ENCODE peak calls at places on chromosome 22, in five cellular contexts. T is stimulated activated naive CD8-positive, alpha-beta T cell treated with anti-CD3 and anti-CD28 coated beads, Interleukin-15, amount 100 ng/mL, for 72 hours; R is stromal cell of bone marrow; H is colonic mucosa; L is stimulated activated CD4-positive, alpha-beta T cell treated with anti-CD3 and anti-CD28 coated beads, Interleukin-15, amount 100 ng/mL, for 24 hours. X is an unnamed sample.

GRCh38 chr22:35103756-35104155 is 37.8 kb downstream of the ISX start:
- DNase-seq in T (no peak), R (no peak), H (peak), L (no peak), X (no peak)

GRCh38 chr22:36578619-36579018 is 49.7 kb upstream of the EIF3D start:
- DNase-seq in T (no peak), R (no peak), H (no peak), L (no peak), X (no peak)

GRCh38 chr22:49599691-49600451 is 227.8 kb downstream of the BRD1 start:
- DNase-seq in T (no peak), R (no peak), H (no peak), L (no peak), X (no peak)

GRCh38 chr22:45511847-45512261 is 9.2 kb downstream of the FBLN1 start:
- DNase-seq in T (no peak), R (peak), H (peak), L (no peak), X (no peak)

GRCh38 chr22:22075382-22076163 is 93.0 kb upstream of the TOP3B start:
- DNase-seq in T (no peak), R (no peak), H (no peak), L (no peak), X (no peak)

GRCh38 chr22:43895986-43896645 is 4.3 kb upstream of the PNPLA5 start:
- DNase-seq in T (no peak), R (no peak), H (no peak), L (no peak), X (no peak)

GRCh38 chr22:39994566-39995345 is at the start of gene FAM83F:
- DNase-seq in T (peak), R (no peak), H (peak), L (peak), X (no peak)

GRCh38 chr22:40525250-40525884 is 111.2 kb downstream of the MRTFA start:
- DNase-seq in T (peak), R (no peak), H (peak), L (peak), X (peak)

GRCh38 chr22:43179151-43179910 is 7.6 kb downstream of the TTLL12 start:
- DNase-seq in T (no peak), R (no peak), H (no peak), L (no peak), X (no peak)

GRCh38 chr22:38981005-38981658 is 1.0 kb upstream of the APOBEC3B start:
- DNase-seq in T (peak), R (no peak), H (peak), L (peak), X (no peak)

GRCh38 chr22:26174280-26174679 is 5.0 kb downstream of the SEZ6L start:
- DNase-seq in T (no peak), R (no peak), H (no peak), L (no peak), X (no peak)

GRCh38 chr22:26669060-26669481 is 11.7 kb downstream of the MIAT start:
- DNase-seq in T (no peak), R (no peak), H (no peak), L (peak), X (peak)

GRCh38 chr22:44569516-44569915 is 71.5 kb upstream of the RTL6 start:
- DNase-seq in T (no peak), R (no peak), H (no peak), L (no peak), X (no peak)

X was measured in DND-41.